ENCODE peak calls at places on chromosome 5, in eight cellular contexts. W is psoas muscle; K is RWPE1; J is mammary epithelial cell; D is fibroblast of lung; N is breast epithelium; A is right lobe of liver; B is effector memory CD4-positive, alpha-beta T cell. O is an unnamed sample.

GRCh38 chr5:138466058-138466899 is 1.0 kb downstream of the EGR1 start:
- DNase-seq in W (no peak), N (no peak), B (peak; percentile 14), A (peak; percentile 88), D (peak; percentile 36), K (no peak), J (no peak), O (no peak)

GRCh38 chr5:116576043-116576713 is 1.6 kb upstream of the SEMA6A start:
- DNase-seq in N (no peak), K (peak; percentile 66), A (peak; percentile 56), D (peak; percentile 49), B (no peak), W (peak; percentile 79), J (peak; percentile 58), O (no peak)

GRCh38 chr5:122726990-122727616 is 47.8 kb upstream of the SNX2 start:
- DNase-seq in W (no peak), J (peak; percentile 69), A (no peak), D (peak; percentile 88), N (no peak), K (peak; percentile 87), B (no peak), O (no peak)

GRCh38 chr5:111224561-111224989 is 391 bp downstream of the CAMK4 start:
- DNase-seq in J (peak; percentile 4), N (no peak), A (no peak), K (peak; percentile 45), W (no peak), B (no peak), D (no peak), O (no peak)

GRCh38 chr5:71681282-71681681 is 37.8 kb upstream of the CARTPT start:
- DNase-seq in B (no peak), W (no peak), D (peak; percentile 12), K (no peak), N (no peak), J (peak; percentile 14), A (no peak), O (no peak)

GRCh38 chr5:56814963-56815656 is at the start of gene MAP3K1:
- DNase-seq in W (peak; percentile 88), J (peak; percentile 80), N (peak; percentile 90), B (peak; percentile 74), K (peak; percentile 89), D (peak; percentile 60), A (peak; percentile 95), O (peak; percentile 37)

GRCh38 chr5:134095887-134096589 is 18.4 kb upstream of the TCF7 start:
- DNase-seq in W (peak; percentile 42), N (no peak), D (no peak), B (no peak), J (no peak), A (no peak), K (no peak), O (no peak)

GRCh38 chr5:37211661-37212060 is 37.5 kb downstream of the CPLANE1 start:
- DNase-seq in K (no peak), J (no peak), D (peak; percentile 52), B (no peak), A (no peak), W (no peak), N (no peak), O (no peak)

GRCh38 chr5:6435356-6435755 is 13.3 kb upstream of the UBE2QL1 start:
- DNase-seq in N (no peak), W (peak; percentile 63), A (peak; percentile 56), K (no peak), B (no peak), D (no peak), J (no peak), O (no peak)

GRCh38 chr5:96823060-96823459 is 15.3 kb upstream of the ERAP1 start:
- DNase-seq in D (no peak), W (no peak), K (no peak), B (no peak), A (no peak), N (no peak), J (no peak), O (no peak)

GRCh38 chr5:109826426-109826825 is 136.7 kb downstream of the MAN2A1 start:
- DNase-seq in D (peak; percentile 89), A (no peak), J (peak; percentile 77), K (peak; percentile 79), B (no peak), N (no peak), W (no peak), O (no peak)

GRCh38 chr5:160020969-160021368 is 12.0 kb downstream of the TTC1 start:
- DNase-seq in D (peak; percentile 26), W (no peak), B (no peak), J (peak; percentile 4), A (no peak), N (no peak), K (no peak), O (no peak)

GRCh38 chr5:120779674-120780073 is 315.6 kb downstream of the PRR16 start:
- DNase-seq in A (no peak), D (peak; percentile 84), N (no peak), K (no peak), J (no peak), W (no peak), B (no peak), O (no peak)

GRCh38 chr5:14249258-14250093 is 106.3 kb downstream of the TRIO start:
- DNase-seq in K (no peak), J (no peak), D (no peak), N (no peak), W (no peak), A (no peak), B (no peak), O (no peak)

GRCh38 chr5:14252793-14253192 is 109.7 kb downstream of the TRIO start:
- DNase-seq in A (no peak), K (no peak), N (no peak), J (no peak), D (no peak), W (no peak), B (no peak), O (no peak)

GRCh38 chr5:14251733-14252132 is 108.6 kb downstream of the TRIO start:
- DNase-seq in D (no peak), W (no peak), K (no peak), N (no peak), A (no peak), J (no peak), B (no peak), O (no peak)

GRCh38 chr5:14250778-14251711 is 107.9 kb downstream of the TRIO start:
- DNase-seq in J (no peak), D (no peak), N (no peak), W (no peak), A (no peak), B (no peak), K (no peak), O (no peak)

DNA sequence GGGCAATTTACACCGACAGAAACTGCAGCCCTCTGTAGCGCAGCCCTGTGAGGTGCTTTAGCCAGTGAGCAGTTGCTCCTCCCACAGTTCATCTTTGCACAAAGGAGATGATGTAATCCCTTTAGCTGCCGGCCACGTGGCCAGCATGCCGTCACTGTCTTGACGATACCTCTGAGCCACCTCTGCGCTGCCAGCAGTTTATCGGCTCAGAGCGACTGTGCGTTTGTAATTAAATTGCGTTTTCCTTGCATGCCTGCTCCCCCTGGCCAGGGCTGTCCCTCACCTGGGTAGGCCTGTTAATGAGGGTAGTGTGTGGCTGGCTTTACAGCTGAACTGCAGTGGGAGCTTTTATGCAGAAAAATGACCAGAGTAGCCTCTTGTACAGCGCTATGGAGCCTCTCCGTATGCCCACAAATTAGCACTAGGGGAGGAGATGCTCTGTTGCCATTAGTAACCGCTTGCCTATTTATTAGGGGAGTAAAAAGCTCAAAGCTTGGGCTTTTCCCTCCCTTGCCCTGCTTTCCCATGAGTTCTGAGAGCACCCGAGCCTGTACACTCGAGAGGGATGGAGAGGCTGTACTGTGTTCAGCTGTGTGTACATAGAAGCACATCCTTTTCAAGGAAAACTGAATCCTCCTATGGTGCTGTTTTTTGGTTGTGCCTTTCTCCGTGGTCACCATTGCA is 107.1 kb downstream of the TRIO start:
- DNase-seq in J (peak; percentile 68), D (peak; percentile 92), K (no peak), N (peak; percentile 60), B (no peak), W (peak; percentile 78), A (no peak), O (no peak)
- H3K27ac ChIP-seq in J (peak overlapping the region; percentile 6), D (peak overlapping the region; percentile 63), K (peak overlapping the region; percentile 3), N (peak overlapping the region; percentile 43), B (no peak overlapping the region), W (peak overlapping the region; percentile 57), A (no peak overlapping the region), O (peak overlapping the region; percentile 4)

DNA sequence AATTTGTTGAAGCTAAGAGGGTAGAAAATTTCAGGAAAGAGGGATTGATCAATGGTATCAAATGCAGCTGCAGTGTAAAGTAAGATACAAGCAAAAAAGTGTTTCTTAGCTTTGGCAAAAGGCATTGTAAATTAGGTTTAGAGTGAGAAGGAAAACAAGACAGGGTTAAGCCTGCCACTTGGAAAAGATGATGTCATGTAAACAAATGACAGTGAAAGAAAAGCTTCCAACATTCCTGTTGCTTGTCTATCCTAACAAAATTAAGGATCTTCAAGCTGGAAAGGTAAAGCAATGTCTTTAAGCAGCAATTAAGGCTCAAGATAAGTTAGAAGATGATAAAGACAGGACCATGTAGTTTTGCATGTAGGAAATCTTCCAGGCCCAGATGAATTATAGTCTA is 139.1 kb upstream of the PPP2R2B start:
- DNase-seq in J (no peak), W (no peak), K (no peak), B (no peak), N (no peak), A (no peak), D (peak; percentile 33), O (no peak)
- H3K27ac ChIP-seq in J (no peak overlapping the region), W (no peak overlapping the region), K (no peak overlapping the region), B (no peak overlapping the region), N (no peak overlapping the region), A (no peak overlapping the region), D (no peak overlapping the region), O (no peak overlapping the region)

DNA sequence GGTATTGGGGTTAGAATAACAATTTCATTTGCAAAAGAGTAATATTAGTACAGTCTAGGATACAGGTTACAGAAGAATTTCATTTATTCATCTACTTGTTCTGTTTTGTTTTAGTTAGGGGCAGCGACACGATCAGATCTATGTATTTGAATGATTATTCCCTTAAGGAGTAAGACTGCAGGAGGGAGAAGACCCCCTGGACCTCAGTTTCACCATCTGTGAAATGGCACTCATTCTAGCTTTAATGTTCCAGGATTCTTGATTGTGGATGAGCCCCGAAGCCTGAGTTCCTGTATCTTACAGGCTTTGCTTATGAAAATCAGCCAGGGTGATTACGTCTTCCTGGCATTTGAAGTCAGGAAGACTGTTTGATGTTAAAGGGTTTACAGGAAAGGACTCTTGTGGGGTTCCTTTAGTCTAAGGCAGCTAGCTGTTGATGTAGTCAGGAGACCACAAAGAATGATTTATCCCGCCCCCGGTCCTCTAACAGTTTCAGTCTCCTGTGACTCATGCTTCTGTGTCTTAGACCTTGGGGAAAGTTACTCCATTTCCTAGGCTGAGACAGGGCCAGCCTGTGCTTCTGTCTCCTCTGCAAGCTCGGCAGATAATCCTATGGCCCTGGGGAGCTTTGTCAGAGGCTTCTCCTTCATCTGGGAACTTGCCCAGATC is 11.5 kb downstream of the SMIM3 start:
- DNase-seq in D (peak; percentile 100), J (peak; percentile 100), B (peak; percentile 8), K (peak; percentile 99), A (no peak), W (peak; percentile 53), N (no peak), O (peak; percentile 96)
- H3K27ac ChIP-seq in D (peak overlapping the region; percentile 76), J (peak overlapping the region; percentile 98), B (peak overlapping the region; percentile 48), K (peak overlapping the region; percentile 87), A (no peak overlapping the region), W (peak overlapping the region; percentile 51), N (peak overlapping the region; percentile 76), O (peak overlapping the region; percentile 85)

DNA sequence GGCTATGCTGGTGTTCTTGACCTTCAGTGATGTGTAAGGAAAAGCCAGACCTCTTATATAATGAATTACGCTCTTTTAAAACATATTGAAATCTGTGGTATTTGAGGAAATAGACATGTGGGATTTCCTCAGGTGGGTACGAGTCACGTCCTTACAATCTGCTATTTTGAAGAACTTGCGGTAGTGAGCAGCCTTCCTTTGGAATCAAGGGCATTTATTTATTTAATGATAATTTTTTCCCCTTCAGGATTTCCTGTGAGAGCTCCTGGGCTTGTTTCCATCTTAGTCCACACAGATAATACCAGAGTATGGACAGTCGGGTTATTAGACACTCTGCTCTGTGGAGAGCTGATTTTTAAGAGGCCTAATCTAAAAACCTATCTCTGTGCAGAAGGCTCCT is 167.9 kb downstream of the ARHGEF28 start:
- DNase-seq in N (no peak), A (no peak), W (no peak), K (no peak), D (peak; percentile 83), J (peak; percentile 32), B (no peak), O (no peak)
- H3K27ac ChIP-seq in N (peak overlapping the region; percentile 38), A (no peak overlapping the region), W (no peak overlapping the region), K (no peak overlapping the region), D (no peak overlapping the region), J (no peak overlapping the region), B (no peak overlapping the region), O (peak overlapping the region; percentile 20)